ENCODE peak calls at places on chromosomes 13 and 19, in ten cellular contexts. E, B, Q, V, W, J, A, H, C and Z are unnamed samples.

GRCh38 chr19:7622933-7623685 is 6.2 kb downstream of the XAB2 start:
- DNase-seq in J (no peak), W (no peak), E (no peak), Q (no peak), A (no peak), C (no peak), V (no peak), H (no peak), B (no peak), Z (no peak)

GRCh38 chr13:57045816-57046691 is 94.7 kb upstream of the PRR20A start:
- DNase-seq in E (no peak), H (peak), W (no peak), B (no peak), A (no peak), V (no peak), J (no peak), C (no peak), Q (no peak), Z (no peak)

GRCh38 chr13:111919286-111919685 is 147.7 kb upstream of the SOX1 start:
- DNase-seq in B (no peak), E (no peak), J (no peak), H (no peak), A (no peak), Q (no peak), V (no peak), C (no peak), W (no peak), Z (no peak)

GRCh38 chr19:46528601-46529447 is 33.2 kb upstream of the PNMA8B start:
- DNase-seq in B (no peak), A (no peak), W (no peak), E (no peak), J (no peak), V (no peak), Q (no peak), C (no peak), H (no peak), Z (no peak)

GRCh38 chr13:69683921-69684663 is 423.5 kb upstream of the ATXN8OS start:
- DNase-seq in E (peak), V (no peak), Q (no peak), A (no peak), W (no peak), B (no peak), H (no peak), C (no peak), J (no peak), Z (no peak)

GRCh38 chr19:11633223-11633622 is 35.9 kb downstream of the ZNF627 start:
- DNase-seq in B (no peak), J (no peak), Q (no peak), A (no peak), W (no peak), H (no peak), E (no peak), C (no peak), V (no peak), Z (no peak)

GRCh38 chr13:37657134-37657533 is 58.6 kb upstream of the POSTN start:
- DNase-seq in J (no peak), A (no peak), B (no peak), H (peak), V (no peak), C (no peak), E (no peak), Q (no peak), W (no peak), Z (no peak)

GRCh38 chr13:106178816-106179215 is 356.6 kb downstream of the EFNB2 start:
- DNase-seq in A (no peak), B (no peak), J (no peak), H (no peak), V (no peak), C (no peak), W (no peak), E (no peak), Q (no peak), Z (no peak)

GRCh38 chr13:43608400-43609137 is 178.2 kb downstream of the ENOX1 start:
- DNase-seq in H (no peak), J (no peak), B (no peak), A (no peak), C (no peak), W (no peak), Q (no peak), V (no peak), E (no peak), Z (no peak)

GRCh38 chr19:5826531-5827341 is 12.8 kb downstream of the FUT6 start:
- DNase-seq in Q (peak), W (peak), C (no peak), E (peak), B (no peak), V (no peak), H (peak), A (peak), J (no peak), Z (peak)

GRCh38 chr19:51102991-51103390 is 5.2 kb downstream of the CTU1 start:
- DNase-seq in B (no peak), H (no peak), A (no peak), E (no peak), W (no peak), V (no peak), C (no peak), J (no peak), Q (no peak), Z (no peak)

GRCh38 chr19:9786819-9787218 is 18.3 kb upstream of the ZNF846 start:
- DNase-seq in J (no peak), B (no peak), V (no peak), Q (no peak), C (no peak), E (no peak), W (no peak), A (no peak), H (no peak), Z (no peak)

GRCh38 chr13:23541221-23541620 is 29.0 kb upstream of the TNFRSF19 start:
- DNase-seq in Q (no peak), W (no peak), A (no peak), J (peak), H (no peak), E (no peak), V (no peak), B (no peak), C (no peak), Z (no peak)

GRCh38 chr13:24540236-24541126 is 27.9 kb upstream of the PARP4 start:
- DNase-seq in W (no peak), C (no peak), Q (no peak), A (peak), H (peak), B (no peak), J (no peak), E (no peak), V (no peak), Z (no peak)

GRCh38 chr19:40716031-40716654 is 543 bp downstream of the COQ8B start:
- DNase-seq in C (peak), A (no peak), V (no peak), H (no peak), Q (no peak), J (peak), W (no peak), E (peak), B (peak), Z (peak)

GRCh38 chr19:49658566-49659442 is 6.9 kb downstream of the IRF3 start:
- DNase-seq in V (no peak), E (no peak), B (no peak), J (no peak), C (no peak), H (no peak), A (peak), Q (no peak), W (no peak), Z (no peak)

GRCh38 chr13:101049166-101049850 is 367.0 kb downstream of the NALCN start:
- DNase-seq in J (no peak), V (no peak), C (no peak), W (no peak), A (no peak), E (no peak), H (no peak), Q (no peak), B (no peak), Z (no peak)

GRCh38 chr13:91863699-91864098 is 465.3 kb downstream of the GPC5 start:
- DNase-seq in B (no peak), E (no peak), C (no peak), J (no peak), V (no peak), W (no peak), A (no peak), H (peak), Q (no peak), Z (no peak)

GRCh38 chr13:52449323-52450011 is 967 bp downstream of the VPS36 start:
- DNase-seq in W (no peak), A (no peak), V (no peak), Q (no peak), H (no peak), C (peak), J (no peak), B (no peak), E (no peak), Z (no peak)

GRCh38 chr19:1066251-1066747 is 668 bp upstream of the ARHGAP45 start:
- DNase-seq in B (no peak), E (no peak), V (peak), Q (peak), A (peak), C (no peak), W (no peak), J (no peak), H (no peak), Z (no peak)
- H3K4me3 ChIP-seq in B (no peak), E (no peak), V (no peak), Q (peak), A (no peak), C (no peak), W (peak), J (no peak), H (peak), Z (peak)

GRCh38 chr19:18501832-18502231 is 20.0 kb downstream of the ELL start:
- DNase-seq in A (peak), B (no peak), H (no peak), W (no peak), Q (no peak), E (no peak), V (peak), C (no peak), J (no peak), Z (no peak)

GRCh38 chr19:18502236-18502632 is 19.6 kb downstream of the ELL start:
- DNase-seq in H (no peak), V (no peak), B (no peak), J (no peak), C (no peak), E (no peak), A (peak), Q (no peak), W (no peak), Z (no peak)

GRCh38 chr19:18500376-18500775 is 21.5 kb downstream of the ELL start:
- DNase-seq in V (no peak), B (no peak), A (peak), E (no peak), C (no peak), J (no peak), H (no peak), W (no peak), Q (no peak), Z (no peak)

GRCh38 chr19:18500820-18501219 is 21.1 kb downstream of the ELL start:
- DNase-seq in W (no peak), Q (no peak), V (peak), C (no peak), H (no peak), J (no peak), A (peak), E (no peak), B (no peak), Z (no peak)

DNA sequence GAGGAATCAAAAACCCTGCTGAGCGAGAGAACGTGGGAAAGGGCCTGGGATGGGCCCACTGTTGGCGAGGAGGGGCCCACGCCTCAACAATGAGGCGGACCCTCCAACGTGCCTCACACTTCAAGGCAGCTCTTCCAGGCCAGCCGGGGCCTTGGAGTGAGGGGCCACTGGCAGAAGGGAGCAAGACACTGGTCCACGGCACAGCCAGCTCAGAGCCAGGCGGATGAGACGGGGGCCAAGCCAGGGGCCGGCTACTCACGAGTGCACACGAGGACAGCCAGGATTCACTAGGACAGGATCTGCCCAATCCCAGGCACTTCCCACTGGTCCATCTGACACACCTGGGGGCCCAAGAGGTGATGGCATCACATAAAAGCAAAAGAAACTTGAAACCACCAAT is 20.5 kb downstream of the ELL start:
- DNase-seq in C (no peak), Q (no peak), B (no peak), A (peak), H (no peak), V (no peak), J (no peak), E (no peak), W (no peak), Z (no peak)
- H3K4me3 ChIP-seq in C (no peak), Q (no peak), B (no peak), A (no peak), H (no peak), V (no peak), J (no peak), E (no peak), W (no peak), Z (no peak)

DNA sequence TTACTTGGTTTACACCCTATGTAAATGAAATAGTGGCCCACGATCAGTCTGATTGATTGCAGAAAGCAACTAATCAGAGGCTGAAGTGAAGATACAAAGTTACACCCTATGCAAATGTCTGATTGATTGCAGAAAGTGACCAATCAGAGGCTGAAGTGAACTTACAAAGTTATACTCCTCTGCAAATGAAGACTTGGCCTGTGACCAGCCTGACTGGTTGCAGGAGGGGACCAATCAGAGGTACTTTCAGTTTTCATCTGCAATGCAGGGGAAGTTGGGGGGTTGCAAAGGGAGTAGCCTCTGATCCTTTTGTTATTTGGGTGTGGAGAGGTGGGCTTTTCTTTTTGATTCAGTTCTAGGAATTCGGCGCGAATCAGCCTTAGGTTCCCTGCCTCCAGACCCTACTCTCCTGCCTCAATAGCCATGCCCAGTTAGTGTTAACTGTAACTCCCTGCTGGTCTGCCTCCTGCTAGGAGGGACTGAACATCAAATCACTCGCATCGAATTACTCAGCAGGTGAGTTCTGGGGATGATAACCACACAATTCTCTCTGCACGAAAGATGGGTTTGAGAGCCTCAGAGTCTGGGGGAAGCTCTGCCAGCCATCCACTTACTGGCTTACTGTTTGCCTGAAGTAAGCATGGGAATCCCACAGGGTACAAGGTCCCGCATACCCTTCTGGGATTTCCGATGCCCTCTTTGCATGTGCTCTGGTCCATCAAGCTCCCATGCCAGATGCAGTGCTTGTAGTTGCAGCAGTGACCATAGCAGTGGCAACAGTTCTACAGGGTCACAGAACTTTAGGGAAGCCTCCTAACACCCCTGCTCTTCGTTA is 7.5 kb downstream of the ARL11 start:
- DNase-seq in B (no peak), W (no peak), C (peak), A (no peak), E (no peak), Q (no peak), J (peak), H (peak), V (no peak), Z (peak)
- H3K4me3 ChIP-seq in B (peak), W (peak), C (peak), A (peak), E (no peak), Q (no peak), J (peak), H (no peak), V (no peak), Z (no peak)

GRCh38 chr19:13978306-13978705 is 26.0 kb downstream of the DCAF15 start:
- DNase-seq in E (peak), Q (peak), B (no peak), A (peak), C (no peak), V (peak), J (no peak), W (peak), H (peak), Z (no peak)
- H3K4me3 ChIP-seq in E (no peak), Q (peak), B (no peak), A (peak), C (no peak), V (peak), J (no peak), W (peak), H (peak), Z (no peak)

GRCh38 chr13:49240017-49240416 is 7.7 kb upstream of the CDADC1 start:
- DNase-seq in C (peak), B (no peak), H (peak), V (no peak), E (no peak), Q (no peak), W (no peak), J (no peak), A (no peak), Z (no peak)

GRCh38 chr13:49238621-49239020 is 9.1 kb upstream of the CDADC1 start:
- DNase-seq in E (no peak), W (no peak), H (no peak), Q (no peak), B (no peak), J (no peak), C (no peak), A (no peak), V (no peak), Z (no peak)

GRCh38 chr13:49235856-49236431 is 11.8 kb upstream of the CDADC1 start:
- DNase-seq in V (no peak), J (no peak), A (no peak), E (no peak), C (no peak), W (no peak), H (no peak), Q (no peak), B (no peak), Z (no peak)

DNA sequence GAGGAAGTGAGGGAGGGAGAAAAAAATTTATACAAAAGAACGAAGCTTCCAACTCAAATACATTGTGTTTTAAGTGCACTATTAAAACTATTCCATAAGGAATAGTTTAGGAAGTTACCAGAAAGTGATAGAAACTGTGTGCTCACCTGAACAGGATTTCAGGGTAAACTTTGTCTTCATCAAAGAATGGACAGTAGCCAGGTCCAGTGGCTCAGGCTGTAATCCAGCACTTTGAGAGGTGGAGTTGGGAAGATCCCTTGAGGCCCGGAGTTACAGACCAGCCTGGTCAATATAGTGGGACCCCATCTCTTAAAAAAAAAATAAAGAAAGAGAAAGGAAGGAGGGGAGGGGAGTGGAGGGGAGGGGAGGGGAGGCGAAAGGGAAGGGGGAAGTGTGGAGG is 13.0 kb upstream of the CDADC1 start:
- DNase-seq in E (no peak), Q (no peak), J (no peak), A (no peak), C (no peak), V (no peak), W (no peak), H (no peak), B (no peak), Z (no peak)
- H3K4me3 ChIP-seq in E (no peak), Q (no peak), J (no peak), A (no peak), C (no peak), V (no peak), W (no peak), H (no peak), B (no peak), Z (no peak)

GRCh38 chr19:16587031-16588023 is 15.1 kb upstream of the SLC35E1 start:
- DNase-seq in B (no peak), V (peak), E (no peak), H (no peak), J (no peak), Q (no peak), C (peak), A (no peak), W (no peak), Z (peak)
- H3K4me3 ChIP-seq in B (no peak), V (no peak), E (peak), H (no peak), J (peak), Q (no peak), C (peak), A (no peak), W (peak), Z (peak)

GRCh38 chr13:38687246-38688229 is 661 bp downstream of the FREM2 start:
- DNase-seq in V (no peak), J (no peak), E (no peak), A (peak), C (no peak), Q (peak), W (no peak), H (peak), B (no peak), Z (no peak)

GRCh38 chr13:38685974-38686571 is 804 bp upstream of the FREM2 start:
- DNase-seq in W (no peak), J (no peak), E (no peak), B (no peak), Q (peak), A (no peak), V (no peak), C (no peak), H (peak), Z (no peak)

GRCh38 chr13:38688674-38689073 is 1.8 kb downstream of the FREM2 start:
- DNase-seq in W (no peak), J (no peak), E (peak), A (peak), H (no peak), B (no peak), V (no peak), C (no peak), Q (no peak), Z (no peak)

GRCh38 chr13:38684714-38685113 is 2.2 kb upstream of the FREM2 start:
- DNase-seq in B (no peak), W (no peak), H (no peak), J (no peak), E (no peak), A (no peak), C (no peak), Q (peak), V (no peak), Z (no peak)

GRCh38 chr13:38686635-38687245 is at the start of gene FREM2:
- DNase-seq in V (no peak), Q (peak), C (no peak), E (no peak), B (no peak), J (no peak), A (peak), H (peak), W (peak), Z (no peak)
- H3K4me3 ChIP-seq in V (peak), Q (peak), C (no peak), E (no peak), B (no peak), J (no peak), A (peak), H (peak), W (peak), Z (no peak)

DNA sequence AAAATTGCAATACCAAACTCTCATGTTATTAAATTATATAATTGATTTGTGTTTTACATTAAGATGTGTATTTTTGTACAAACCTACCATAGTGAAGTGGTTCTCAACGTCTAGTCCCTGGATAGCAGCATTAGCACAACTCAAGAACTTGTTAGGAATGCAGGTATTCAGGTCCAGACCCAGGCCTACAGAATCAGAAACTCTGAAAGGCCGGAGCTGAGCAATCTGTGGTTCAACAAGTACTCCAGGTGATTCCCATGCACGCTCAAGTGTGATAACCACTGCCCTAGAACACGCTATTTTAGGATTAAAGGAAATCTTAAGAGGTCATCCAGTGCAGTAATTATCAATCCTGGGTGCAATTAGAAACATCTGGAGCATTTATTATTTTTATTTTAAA is 456.3 kb downstream of the IRS2 start:
- DNase-seq in E (no peak), W (no peak), B (peak), J (no peak), V (no peak), A (no peak), Q (no peak), H (no peak), C (no peak), Z (no peak)
- H3K4me3 ChIP-seq in E (no peak), W (no peak), B (no peak), J (no peak), V (no peak), A (no peak), Q (no peak), H (no peak), C (no peak), Z (no peak)